ENCODE peak calls at places on chromosomes 11 and 22, in four cellular contexts. One of them, this sample, is unnamed.

GRCh38 chr11:31303644-31304043 is 65.9 kb downstream of the DCDC1 start:
- DNase-seq in trophoblast cell: no peak
- DNase-seq in neuronal stem cell: no peak
- DNase-seq in H9: no peak
- DNase-seq in this sample: no peak

GRCh38 chr11:9858822-9859221 is 194.9 kb downstream of the SWAP70 start:
- DNase-seq in trophoblast cell: no peak
- DNase-seq in neuronal stem cell: no peak
- DNase-seq in H9: no peak
- DNase-seq in this sample: peak

GRCh38 chr11:107710301-107710700 is 1.6 kb downstream of the SLN start:
- DNase-seq in trophoblast cell: peak
- DNase-seq in neuronal stem cell: no peak
- DNase-seq in H9: no peak
- DNase-seq in this sample: no peak

GRCh38 chr22:19868773-19869471 is 14.2 kb upstream of the GNB1L start:
- DNase-seq in trophoblast cell: no peak
- DNase-seq in neuronal stem cell: no peak
- DNase-seq in H9: peak
- DNase-seq in this sample: no peak

GRCh38 chr11:112977620-112978212 is 16.5 kb downstream of the NCAM1 start:
- DNase-seq in trophoblast cell: peak
- DNase-seq in neuronal stem cell: peak
- DNase-seq in H9: no peak
- DNase-seq in this sample: peak

GRCh38 chr11:66326261-66327111 is 9.6 kb upstream of the CD248 start:
- DNase-seq in trophoblast cell: no peak
- DNase-seq in neuronal stem cell: no peak
- DNase-seq in H9: no peak
- DNase-seq in this sample: peak

GRCh38 chr11:117750916-117751773 is 45.9 kb downstream of the DSCAML1 start:
- DNase-seq in trophoblast cell: no peak
- DNase-seq in neuronal stem cell: no peak
- DNase-seq in H9: no peak
- DNase-seq in this sample: no peak

GRCh38 chr22:17007852-17008731 is at the start of gene GAB4:
- DNase-seq in trophoblast cell: no peak
- DNase-seq in neuronal stem cell: no peak
- DNase-seq in H9: no peak
- DNase-seq in this sample: no peak

GRCh38 chr11:26726960-26727359 is 5.1 kb upstream of the SLC5A12 start:
- DNase-seq in trophoblast cell: no peak
- DNase-seq in neuronal stem cell: no peak
- DNase-seq in H9: no peak
- DNase-seq in this sample: no peak

GRCh38 chr11:117523680-117524079 is 196.0 kb downstream of the CEP164 start:
- DNase-seq in trophoblast cell: peak
- DNase-seq in neuronal stem cell: no peak
- DNase-seq in H9: no peak
- DNase-seq in this sample: peak

GRCh38 chr11:90747057-90747456 is 524.2 kb upstream of the CHORDC1 start:
- DNase-seq in trophoblast cell: peak
- DNase-seq in neuronal stem cell: no peak
- DNase-seq in H9: no peak
- DNase-seq in this sample: no peak

GRCh38 chr22:44519895-44520294 is 21.9 kb upstream of the RTL6 start:
- DNase-seq in trophoblast cell: no peak
- DNase-seq in neuronal stem cell: no peak
- DNase-seq in H9: no peak
- DNase-seq in this sample: no peak

GRCh38 chr11:13042873-13043338 is 33.8 kb downstream of the RASSF10 start:
- DNase-seq in trophoblast cell: no peak
- DNase-seq in neuronal stem cell: no peak
- DNase-seq in H9: no peak
- DNase-seq in this sample: no peak

GRCh38 chr11:67609316-67609715 is 2.6 kb downstream of the NDUFV1 start:
- DNase-seq in trophoblast cell: no peak
- DNase-seq in neuronal stem cell: no peak
- DNase-seq in H9: no peak
- DNase-seq in this sample: no peak

GRCh38 chr11:32809313-32809712 is 14.9 kb upstream of the CCDC73 start:
- DNase-seq in trophoblast cell: peak
- DNase-seq in neuronal stem cell: peak
- DNase-seq in H9: peak
- DNase-seq in this sample: peak

GRCh38 chr22:39520874-39521857 is 804 bp downstream of the ATF4 start:
- DNase-seq in trophoblast cell: peak
- DNase-seq in neuronal stem cell: no peak
- DNase-seq in H9: no peak
- DNase-seq in this sample: peak

GRCh38 chr11:120331301-120331966 is 4.8 kb upstream of the ARHGEF12 start:
- DNase-seq in trophoblast cell: peak
- DNase-seq in neuronal stem cell: no peak
- DNase-seq in H9: no peak
- DNase-seq in this sample: peak

GRCh38 chr11:102306048-102306575 is 11.2 kb upstream of the BIRC3 start:
- DNase-seq in trophoblast cell: peak
- DNase-seq in neuronal stem cell: no peak
- DNase-seq in H9: no peak
- DNase-seq in this sample: no peak

GRCh38 chr11:17343907-17344306 is 7.7 kb upstream of the NCR3LG1 start:
- DNase-seq in trophoblast cell: peak
- DNase-seq in neuronal stem cell: no peak
- DNase-seq in H9: no peak
- DNase-seq in this sample: peak

GRCh38 chr22:38132794-38133193 is 22.3 kb upstream of the BAIAP2L2 start:
- DNase-seq in trophoblast cell: no peak
- DNase-seq in neuronal stem cell: no peak
- DNase-seq in H9: no peak
- DNase-seq in this sample: no peak

GRCh38 chr11:35947437-35947836 is 3.6 kb downstream of the LDLRAD3 start:
- DNase-seq in trophoblast cell: no peak
- DNase-seq in neuronal stem cell: no peak
- DNase-seq in H9: no peak
- DNase-seq in this sample: no peak

GRCh38 chr11:33976351-33977199 is 75.0 kb upstream of the CAPRIN1 start:
- DNase-seq in trophoblast cell: peak
- DNase-seq in neuronal stem cell: no peak
- DNase-seq in H9: no peak
- DNase-seq in this sample: peak

GRCh38 chr11:92892769-92893168 is 76.7 kb upstream of the MTNR1B start:
- DNase-seq in trophoblast cell: peak
- DNase-seq in neuronal stem cell: no peak
- DNase-seq in H9: no peak
- DNase-seq in this sample: no peak

GRCh38 chr11:107247189-107247588 is 210.4 kb downstream of the CWF19L2 start:
- DNase-seq in trophoblast cell: no peak
- DNase-seq in neuronal stem cell: no peak
- DNase-seq in H9: no peak
- DNase-seq in this sample: no peak

GRCh38 chr22:27385261-27385998 is 416.1 kb downstream of the MN1 start:
- DNase-seq in trophoblast cell: no peak
- DNase-seq in neuronal stem cell: no peak
- DNase-seq in H9: peak
- DNase-seq in this sample: no peak

GRCh38 chr22:25882366-25882765 is 140.4 kb downstream of the MYO18B start:
- DNase-seq in trophoblast cell: no peak
- DNase-seq in neuronal stem cell: no peak
- DNase-seq in H9: no peak
- DNase-seq in this sample: no peak

GRCh38 chr11:35040221-35040942 is 98.6 kb upstream of the CD44 start:
- DNase-seq in trophoblast cell: peak
- DNase-seq in neuronal stem cell: no peak
- DNase-seq in H9: no peak
- DNase-seq in this sample: peak

GRCh38 chr11:16610738-16611388 is 127.6 kb upstream of the C11orf58 start:
- DNase-seq in trophoblast cell: no peak
- DNase-seq in neuronal stem cell: no peak
- DNase-seq in H9: peak
- DNase-seq in this sample: no peak

GRCh38 chr11:103581680-103582265 is 454.7 kb upstream of the DDI1 start:
- DNase-seq in trophoblast cell: peak
- DNase-seq in neuronal stem cell: no peak
- DNase-seq in H9: no peak
- DNase-seq in this sample: no peak

GRCh38 chr11:108654994-108655631 is 9.8 kb upstream of the DDX10 start:
- DNase-seq in trophoblast cell: peak
- DNase-seq in neuronal stem cell: no peak
- DNase-seq in H9: no peak
- DNase-seq in this sample: peak

GRCh38 chr11:2569321-2569721 is 124.5 kb downstream of the KCNQ1 start:
- DNase-seq in trophoblast cell: no peak
- DNase-seq in neuronal stem cell: no peak
- DNase-seq in H9: no peak
- DNase-seq in this sample: no peak

GRCh38 chr22:44587004-44587793 is 89.2 kb upstream of the RTL6 start:
- DNase-seq in trophoblast cell: peak
- DNase-seq in neuronal stem cell: no peak
- DNase-seq in H9: no peak
- DNase-seq in this sample: no peak

GRCh38 chr22:26681395-26681821 is 24.0 kb downstream of the MIAT start:
- DNase-seq in trophoblast cell: no peak
- DNase-seq in neuronal stem cell: peak
- DNase-seq in H9: peak
- DNase-seq in this sample: peak

GRCh38 chr11:8697056-8697455 is 14.5 kb downstream of the RPL27A start:
- DNase-seq in trophoblast cell: no peak
- DNase-seq in neuronal stem cell: no peak
- DNase-seq in H9: no peak
- DNase-seq in this sample: no peak
- H2BK12ac ChIP-seq in trophoblast cell: no peak
- H2BK12ac ChIP-seq in neuronal stem cell: no peak
- H2BK12ac ChIP-seq in H9: no peak
- H2BK12ac ChIP-seq in this sample: no peak

GRCh38 chr22:29030016-29030617 is 31.5 kb downstream of the C22orf31 start:
- DNase-seq in trophoblast cell: peak
- DNase-seq in neuronal stem cell: peak
- DNase-seq in H9: no peak
- DNase-seq in this sample: peak

GRCh38 chr22:29029202-29030000 is 32.2 kb downstream of the C22orf31 start:
- DNase-seq in trophoblast cell: no peak
- DNase-seq in neuronal stem cell: no peak
- DNase-seq in H9: no peak
- DNase-seq in this sample: no peak

GRCh38 chr22:29031236-29031982 is 30.2 kb downstream of the C22orf31 start:
- DNase-seq in trophoblast cell: peak
- DNase-seq in neuronal stem cell: peak
- DNase-seq in H9: peak
- DNase-seq in this sample: peak

GRCh38 chr22:29032014-29032475 is 29.6 kb downstream of the C22orf31 start:
- DNase-seq in trophoblast cell: no peak
- DNase-seq in neuronal stem cell: no peak
- DNase-seq in H9: no peak
- DNase-seq in this sample: no peak

GRCh38 chr22:29030618-29031235 is 30.9 kb downstream of the C22orf31 start:
- DNase-seq in trophoblast cell: peak
- DNase-seq in neuronal stem cell: peak
- DNase-seq in H9: peak
- DNase-seq in this sample: peak
- H2BK12ac ChIP-seq in trophoblast cell: no peak
- H2BK12ac ChIP-seq in neuronal stem cell: no peak
- H2BK12ac ChIP-seq in H9: no peak
- H2BK12ac ChIP-seq in this sample: peak

GRCh38 chr11:111541209-111542061 is 915 bp downstream of the LAYN start:
- DNase-seq in trophoblast cell: peak
- DNase-seq in neuronal stem cell: peak
- DNase-seq in H9: peak
- DNase-seq in this sample: peak

GRCh38 chr11:111538407-111539114 is 2.0 kb upstream of the LAYN start:
- DNase-seq in trophoblast cell: peak
- DNase-seq in neuronal stem cell: no peak
- DNase-seq in H9: no peak
- DNase-seq in this sample: peak

GRCh38 chr11:111539426-111540113 is 950 bp upstream of the LAYN start:
- DNase-seq in trophoblast cell: peak
- DNase-seq in neuronal stem cell: no peak
- DNase-seq in H9: no peak
- DNase-seq in this sample: peak

GRCh38 chr11:111540921-111541208 is 345 bp downstream of the LAYN start:
- DNase-seq in trophoblast cell: peak
- DNase-seq in neuronal stem cell: no peak
- DNase-seq in H9: no peak
- DNase-seq in this sample: no peak

DNA sequence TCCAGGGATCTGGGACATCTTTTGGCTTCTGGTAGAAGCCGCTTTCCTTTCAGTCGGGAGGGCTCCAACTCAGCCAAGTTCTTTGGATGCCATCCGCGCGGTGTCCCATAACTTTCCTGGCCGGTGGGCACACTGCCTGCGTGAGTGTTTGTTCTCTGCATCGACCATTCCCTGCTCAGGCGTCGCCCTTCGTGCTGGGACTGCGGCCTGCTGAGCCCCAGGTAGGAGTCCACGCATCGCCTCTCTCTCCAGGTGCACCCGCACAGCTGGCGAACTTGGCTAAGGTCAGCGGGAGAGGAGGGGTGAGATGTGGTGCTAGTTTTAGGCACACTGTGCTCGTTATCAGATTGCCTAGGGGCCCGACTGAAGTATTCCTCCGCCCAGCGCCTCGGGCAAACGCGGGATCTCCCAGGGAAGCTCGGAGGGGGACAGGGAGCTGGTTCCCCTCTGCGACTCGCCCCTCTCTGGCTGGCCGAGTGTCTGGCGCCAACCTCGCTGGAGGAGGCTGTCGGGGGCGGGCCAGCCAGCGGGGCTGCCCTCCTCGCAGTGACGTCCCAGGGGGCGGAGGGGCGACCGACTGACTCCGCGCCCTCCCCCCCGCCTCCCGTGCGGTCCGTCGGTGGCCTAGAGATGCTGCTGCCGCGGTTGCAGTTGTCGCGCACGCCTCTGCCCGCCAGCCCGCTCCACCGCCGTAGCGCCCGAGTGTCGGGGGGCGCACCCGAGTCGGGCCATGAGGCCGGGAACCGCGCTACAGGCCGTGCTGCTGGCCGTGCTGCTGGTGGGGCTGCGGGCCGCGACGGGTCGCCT is at the start of gene LAYN:
- DNase-seq in trophoblast cell: peak
- DNase-seq in neuronal stem cell: peak
- DNase-seq in H9: peak
- DNase-seq in this sample: peak
- H2BK12ac ChIP-seq in trophoblast cell: peak
- H2BK12ac ChIP-seq in neuronal stem cell: peak
- H2BK12ac ChIP-seq in H9: no peak
- H2BK12ac ChIP-seq in this sample: peak

GRCh38 chr11:73185680-73186293 is 32.3 kb upstream of the P2RY2 start:
- DNase-seq in trophoblast cell: peak
- DNase-seq in neuronal stem cell: no peak
- DNase-seq in H9: no peak
- DNase-seq in this sample: peak

GRCh38 chr11:73187854-73188253 is 30.2 kb upstream of the P2RY2 start:
- DNase-seq in trophoblast cell: no peak
- DNase-seq in neuronal stem cell: no peak
- DNase-seq in H9: peak
- DNase-seq in this sample: no peak

GRCh38 chr11:73188301-73188700 is 29.8 kb upstream of the P2RY2 start:
- DNase-seq in trophoblast cell: no peak
- DNase-seq in neuronal stem cell: no peak
- DNase-seq in H9: no peak
- DNase-seq in this sample: no peak

GRCh38 chr11:73186294-73186850 is 31.7 kb upstream of the P2RY2 start:
- DNase-seq in trophoblast cell: peak
- DNase-seq in neuronal stem cell: no peak
- DNase-seq in H9: no peak
- DNase-seq in this sample: no peak

GRCh38 chr11:73186886-73187285 is 31.2 kb upstream of the P2RY2 start:
- DNase-seq in trophoblast cell: no peak
- DNase-seq in neuronal stem cell: no peak
- DNase-seq in H9: no peak
- DNase-seq in this sample: no peak
- H2BK12ac ChIP-seq in trophoblast cell: no peak
- H2BK12ac ChIP-seq in neuronal stem cell: no peak
- H2BK12ac ChIP-seq in H9: no peak
- H2BK12ac ChIP-seq in this sample: no peak